ENCODE peak calls at places on chromosome 18, in nine cellular contexts. W is nephron progenitor cell; G is stimulated activated CD4-positive, alpha-beta T cell treated with anti-CD3 and anti-CD28 coated beads, Interleukin-15, amount 100 ng/mL, for 24 hours; S is myocyte; Q is Caco-2; Z is IMR-90; R is mesenchymal stem cell; D is NT2/D1; J is T-helper 1 cell. E is an unnamed sample.

GRCh38 chr18:74733592-74733991 is 135.9 kb downstream of the ZNF407 start:
- DNase-seq in G (no peak), W (no peak), Q (peak; percentile 26), Z (no peak), S (no peak), D (no peak), J (no peak), R (no peak), E (no peak)

GRCh38 chr18:2448565-2449151 is 122.6 kb downstream of the METTL4 start:
- DNase-seq in S (no peak), G (no peak), Z (no peak), D (no peak), Q (no peak), W (no peak), R (no peak), J (no peak), E (no peak)

GRCh38 chr18:38851526-38851925 is 1285.9 kb upstream of the CELF4 start:
- DNase-seq in R (no peak), J (no peak), D (no peak), S (no peak), Z (no peak), W (no peak), G (no peak), Q (no peak), E (no peak)

GRCh38 chr18:64119916-64120315 is 29.0 kb downstream of the LINC00305 start:
- DNase-seq in J (no peak), G (no peak), S (no peak), W (no peak), Z (no peak), Q (no peak), R (no peak), D (no peak), E (no peak)

GRCh38 chr18:77056399-77057015 is 76.1 kb downstream of the MBP start:
- DNase-seq in S (no peak), J (no peak), G (no peak), Z (no peak), D (no peak), Q (peak; percentile 54), R (peak; percentile 54), W (no peak), E (no peak)

GRCh38 chr18:2719040-2719439 is 63.5 kb downstream of the SMCHD1 start:
- DNase-seq in R (no peak), S (no peak), Q (no peak), Z (no peak), W (no peak), D (no peak), J (no peak), G (no peak), E (no peak)

GRCh38 chr18:10376735-10377134 is 77.7 kb upstream of the APCDD1 start:
- DNase-seq in W (no peak), Q (no peak), J (no peak), G (no peak), R (no peak), D (no peak), S (no peak), Z (no peak), E (no peak)

GRCh38 chr18:37249171-37249886 is 316.3 kb downstream of the CELF4 start:
- DNase-seq in Z (no peak), G (no peak), S (no peak), Q (no peak), J (no peak), D (no peak), W (no peak), R (no peak), E (no peak)

GRCh38 chr18:25798026-25798537 is 292.3 kb downstream of the SS18 start:
- DNase-seq in S (peak; percentile 74), J (no peak), R (peak; percentile 25), W (no peak), Q (no peak), G (no peak), Z (peak; percentile 3), D (no peak), E (no peak)

GRCh38 chr18:48391863-48392262 is 17.3 kb downstream of the ZBTB7C start:
- DNase-seq in W (no peak), G (no peak), J (no peak), D (no peak), S (peak; percentile 69), R (no peak), Z (no peak), Q (no peak), E (no peak)

GRCh38 chr18:48037481-48038271 is 107.2 kb upstream of the SMAD2 start:
- DNase-seq in D (no peak), Z (no peak), R (no peak), W (no peak), G (no peak), J (no peak), S (no peak), Q (no peak), E (no peak)

GRCh38 chr18:2304378-2305175 is 266.7 kb downstream of the METTL4 start:
- DNase-seq in Z (peak; percentile 3), S (peak; percentile 12), R (no peak), W (no peak), Q (no peak), J (no peak), G (no peak), D (no peak), E (no peak)

GRCh38 chr18:64260810-64261209 is 111.9 kb upstream of the LINC00305 start:
- DNase-seq in Q (no peak), J (no peak), W (no peak), R (no peak), Z (no peak), G (no peak), D (no peak), S (no peak), E (no peak)

GRCh38 chr18:23225518-23225917 is 90.2 kb downstream of the CABLES1 start:
- DNase-seq in W (no peak), G (no peak), R (peak; percentile 97), S (peak; percentile 88), J (no peak), Z (peak; percentile 97), D (no peak), Q (no peak), E (no peak)

GRCh38 chr18:63237911-63238710 is 81.5 kb downstream of the BCL2 start:
- DNase-seq in D (peak; percentile 46), G (no peak), S (peak; percentile 96), Q (peak; percentile 47), Z (peak; percentile 85), J (no peak), R (peak; percentile 86), W (peak; percentile 54), E (no peak)

GRCh38 chr18:36132756-36133155 is 3.1 kb downstream of the ELP2 start:
- DNase-seq in Z (no peak), J (no peak), G (no peak), R (no peak), Q (no peak), D (no peak), S (no peak), W (no peak), E (no peak)

GRCh38 chr18:12333650-12334279 is 25.7 kb downstream of the TUBB6 start:
- DNase-seq in R (no peak), D (no peak), J (no peak), Z (no peak), Q (no peak), S (no peak), W (no peak), G (no peak), E (no peak)

GRCh38 chr18:41906528-41907256 is 48.3 kb upstream of the PIK3C3 start:
- DNase-seq in R (peak; percentile 52), W (peak; percentile 13), G (peak; percentile 34), D (peak; percentile 13), J (no peak), Z (peak; percentile 69), Q (no peak), S (peak; percentile 51), E (no peak)

GRCh38 chr18:13464432-13465125 is 246.0 kb downstream of the LDLRAD4 start:
- DNase-seq in W (no peak), D (no peak), Z (no peak), R (no peak), G (peak; percentile 82), J (peak; percentile 63), Q (no peak), S (no peak), E (peak; percentile 65)

GRCh38 chr18:52888014-52888413 is 548.0 kb downstream of the DCC start:
- DNase-seq in Q (no peak), S (no peak), D (no peak), W (no peak), G (no peak), J (no peak), Z (no peak), R (no peak), E (no peak)

GRCh38 chr18:29164993-29165599 is 988.2 kb upstream of the CDH2 start:
- DNase-seq in W (no peak), S (peak; percentile 71), Q (no peak), R (peak; percentile 82), G (no peak), Z (peak; percentile 90), J (no peak), D (no peak), E (no peak)

GRCh38 chr18:9513971-9514512 is 38.7 kb downstream of the RALBP1 start:
- DNase-seq in Z (peak; percentile 75), S (no peak), R (peak; percentile 66), J (no peak), G (no peak), W (no peak), Q (peak; percentile 55), D (no peak), E (no peak)

GRCh38 chr18:35131387-35132283 is 90.4 kb downstream of the MAPRE2 start:
- DNase-seq in Q (no peak), R (no peak), Z (peak; percentile 24), G (no peak), J (no peak), D (no peak), S (no peak), W (no peak), E (no peak)

GRCh38 chr18:9561774-9562173 is 52.6 kb downstream of the PPP4R1 start:
- DNase-seq in Q (no peak), S (no peak), Z (no peak), J (no peak), R (no peak), G (no peak), D (no peak), W (no peak), E (no peak)

GRCh38 chr18:45398448-45398847 is 216.8 kb upstream of the SLC14A2 start:
- DNase-seq in J (no peak), Z (no peak), D (no peak), W (no peak), G (no peak), R (no peak), Q (no peak), S (no peak), E (no peak)

GRCh38 chr18:51621103-51621969 is 423.9 kb upstream of the MEX3C start:
- DNase-seq in J (no peak), Q (peak; percentile 29), R (peak; percentile 18), W (peak; percentile 81), Z (no peak), D (peak; percentile 60), G (peak; percentile 51), S (peak; percentile 4), E (no peak)

GRCh38 chr18:45441110-45441842 is 174.0 kb upstream of the SLC14A2 start:
- DNase-seq in J (no peak), W (no peak), D (no peak), R (peak; percentile 8), Q (no peak), G (no peak), Z (peak; percentile 4), S (peak; percentile 41), E (no peak)

GRCh38 chr18:3323900-3324299 is 62.0 kb downstream of the MYL12B start:
- DNase-seq in Z (no peak), J (no peak), S (no peak), G (no peak), D (no peak), W (no peak), Q (no peak), R (no peak), E (no peak)

GRCh38 chr18:36580266-36580665 is 248.5 kb downstream of the TPGS2 start:
- DNase-seq in W (no peak), J (no peak), R (peak; percentile 4), Z (peak; percentile 51), Q (no peak), G (no peak), S (peak; percentile 24), D (no peak), E (no peak)

GRCh38 chr18:64982414-64983096 is 768.3 kb upstream of the CDH7 start:
- DNase-seq in S (no peak), W (no peak), R (no peak), Q (no peak), J (no peak), D (no peak), Z (no peak), G (no peak), E (no peak)